ENCODE peak calls at places on chromosomes 1 and 21, in seven cellular contexts. X is endothelial cell of umbilical vein, O is GM23338, Q is SK-N-SH, J is prostate gland, U is esophagus muscularis mucosa, M is transverse colon. R is an unnamed sample.

GRCh38 chr1:33060579-33061083 is 20.3 kb upstream of the AZIN2 start:
- DNase-seq in X (peak; percentile 28), O (no peak), Q (no peak), J (no peak), U (no peak), M (no peak), R (no peak)

GRCh38 chr1:87841332-87841731 is 512.7 kb downstream of the LMO4 start:
- DNase-seq in X (no peak), O (no peak), Q (no peak), J (no peak), U (no peak), M (no peak), R (no peak)

GRCh38 chr1:186440584-186440983 is 20.3 kb downstream of the PDC start:
- DNase-seq in X (peak; percentile 48), O (peak; percentile 26), Q (no peak), J (no peak), U (no peak), M (no peak), R (no peak)

GRCh38 chr1:65197636-65198035 is 49.6 kb downstream of the AK4 start:
- DNase-seq in X (no peak), O (no peak), Q (no peak), J (no peak), U (no peak), M (no peak), R (no peak)

GRCh38 chr1:235108185-235108593 is 20.4 kb downstream of the TOMM20 start:
- DNase-seq in X (no peak), O (no peak), Q (no peak), J (no peak), U (no peak), M (no peak), R (no peak)

GRCh38 chr1:55057270-55057955 is 18.1 kb downstream of the PCSK9 start:
- DNase-seq in X (no peak), O (no peak), Q (no peak), J (no peak), U (no peak), M (no peak), R (peak; percentile 43)

GRCh38 chr1:209291715-209292114 is 291.8 kb upstream of the CAMK1G start:
- DNase-seq in X (no peak), O (peak; percentile 8), Q (no peak), J (no peak), U (peak; percentile 68), M (no peak), R (no peak)

GRCh38 chr1:30613188-30613587 is 110.2 kb downstream of the MATN1 start:
- DNase-seq in X (no peak), O (no peak), Q (no peak), J (no peak), U (no peak), M (no peak), R (no peak)

GRCh38 chr1:166839600-166840308 is 479 bp downstream of the POGK start:
- DNase-seq in X (peak; percentile 36), O (peak; percentile 68), Q (peak; percentile 81), J (peak; percentile 42), U (no peak), M (peak; percentile 77), R (peak; percentile 60)

GRCh38 chr21:39429445-39429844 is 16.1 kb downstream of the LCA5L start:
- DNase-seq in X (no peak), O (no peak), Q (no peak), J (no peak), U (no peak), M (no peak), R (no peak)

GRCh38 chr1:242185728-242186127 is 186.8 kb upstream of the MAP1LC3C start:
- DNase-seq in X (no peak), O (no peak), Q (peak; percentile 27), J (no peak), U (no peak), M (no peak), R (no peak)

GRCh38 chr1:159989581-159989980 is 35.5 kb upstream of the SLAMF9 start:
- DNase-seq in X (no peak), O (no peak), Q (no peak), J (no peak), U (peak; percentile 68), M (no peak), R (no peak)

GRCh38 chr1:61931587-61932279 is 189.5 kb downstream of the PATJ start:
- DNase-seq in X (no peak), O (no peak), Q (no peak), J (no peak), U (no peak), M (no peak), R (no peak)

GRCh38 chr1:154129392-154129970 is 25.4 kb downstream of the NUP210L start:
- DNase-seq in X (no peak), O (no peak), Q (no peak), J (no peak), U (no peak), M (no peak), R (no peak)

GRCh38 chr1:210783925-210784324 is 350.0 kb downstream of the KCNH1 start:
- DNase-seq in X (no peak), O (no peak), Q (no peak), J (no peak), U (peak; percentile 50), M (no peak), R (no peak)

GRCh38 chr1:65259816-65260215 is 49.5 kb upstream of the DNAJC6 start:
- DNase-seq in X (no peak), O (no peak), Q (no peak), J (no peak), U (peak; percentile 86), M (no peak), R (no peak)

GRCh38 chr1:114345930-114346479 is 165.0 kb downstream of the TRIM33 start:
- DNase-seq in X (peak; percentile 2), O (peak; percentile 67), Q (peak; percentile 64), J (no peak), U (peak; percentile 87), M (no peak), R (no peak)

GRCh38 chr1:2137257-2138121 is 57.1 kb downstream of the FAAP20 start:
- DNase-seq in X (no peak), O (no peak), Q (no peak), J (no peak), U (no peak), M (peak; percentile 66), R (no peak)
- TF ChIP-seq POLR2AphosphoS5 in X (no peak), O (no peak), Q (no peak), J (no peak), U (no peak), M (peak; percentile 40), R (no peak)

GRCh38 chr1:4461726-4462290 is 192.6 kb upstream of the AJAP1 start:
- DNase-seq in X (no peak), O (no peak), Q (no peak), J (no peak), U (no peak), M (no peak), R (no peak)
- TF ChIP-seq POLR2AphosphoS5 in X (no peak), O (no peak), Q (no peak), J (no peak), U (no peak), M (no peak), R (no peak)

GRCh38 chr1:41682845-41683630 is 198.6 kb upstream of the EDN2 start:
- DNase-seq in X (no peak), O (no peak), Q (no peak), J (no peak), U (no peak), M (no peak), R (peak; percentile 27)

GRCh38 chr1:41682149-41682548 is 197.7 kb upstream of the EDN2 start:
- DNase-seq in X (no peak), O (no peak), Q (no peak), J (no peak), U (no peak), M (no peak), R (no peak)

GRCh38 chr1:41687007-41687406 is 202.5 kb upstream of the EDN2 start:
- DNase-seq in X (no peak), O (no peak), Q (no peak), J (no peak), U (no peak), M (no peak), R (no peak)

GRCh38 chr1:41681331-41682136 is 197.1 kb upstream of the EDN2 start:
- DNase-seq in X (no peak), O (no peak), Q (no peak), J (no peak), U (no peak), M (no peak), R (peak; percentile 35)

DNA sequence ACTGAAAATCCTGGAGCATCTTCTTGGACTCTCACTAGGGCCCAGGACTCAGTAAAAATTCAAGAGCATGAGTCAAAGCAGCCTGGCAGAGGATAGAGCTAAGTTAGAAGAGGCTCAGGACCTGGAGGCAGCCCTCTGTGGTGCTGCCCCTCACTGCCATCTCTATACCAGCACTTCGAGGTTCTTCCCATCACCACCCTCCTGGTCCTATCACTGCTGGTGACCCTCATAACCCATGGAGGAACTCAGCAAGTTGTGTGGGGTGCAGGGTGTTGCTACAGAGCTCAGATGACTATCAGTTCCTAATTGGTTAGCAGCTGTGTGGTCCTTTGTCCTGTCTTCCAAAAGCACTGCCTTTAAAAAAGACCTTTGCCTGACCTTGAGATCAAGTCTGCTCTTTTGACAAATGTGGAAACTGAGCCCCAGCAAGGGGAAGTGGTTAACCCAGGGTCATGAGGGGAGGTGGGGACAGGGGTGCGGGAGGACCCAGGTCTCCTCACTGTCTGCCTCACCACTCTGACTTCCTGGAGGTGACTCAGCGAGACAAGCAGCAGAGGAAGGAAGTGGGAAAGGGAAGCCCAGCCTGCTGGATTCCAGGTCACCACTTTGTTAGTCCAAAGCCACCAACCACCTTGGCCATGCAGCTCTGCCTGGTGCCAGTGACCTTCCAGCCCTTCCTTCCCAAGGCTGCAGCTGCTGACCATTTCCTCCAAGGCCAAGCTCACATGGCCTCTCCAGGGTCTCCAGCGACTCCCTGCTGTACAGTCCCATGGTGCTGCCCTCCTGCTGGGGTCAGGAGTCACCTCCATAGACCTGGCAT is 199.4 kb upstream of the EDN2 start:
- DNase-seq in X (peak; percentile 44), O (no peak), Q (no peak), J (no peak), U (no peak), M (no peak), R (no peak)
- TF ChIP-seq POLR2AphosphoS5 in X (peak; percentile 45), O (no peak), Q (no peak), J (no peak), U (no peak), M (no peak), R (no peak)

GRCh38 chr1:230332429-230333088 is 93.6 kb downstream of the PGBD5 start:
- DNase-seq in X (no peak), O (peak; percentile 49), Q (no peak), J (no peak), U (no peak), M (no peak), R (no peak)
- TF ChIP-seq POLR2AphosphoS5 in X (no peak), O (no peak), Q (no peak), J (no peak), U (no peak), M (no peak), R (no peak)

R was measured in breast epithelium.